ENCODE peak calls at places on chromosomes 11 and 22, in four cellular contexts. N, M, K and T are unnamed samples. For H3K9me3, the result is how much of the 10 kb centered on the place peaks cover.

GRCh38 chr11:134272381-134273316 is 3.5 kb upstream of the GLB1L3 start:
- DNase-seq in N (peak), M (no peak), K (peak), T (peak)

GRCh38 chr11:68677432-68677831 is 6.9 kb upstream of the GAL start:
- DNase-seq in N (peak), M (peak), K (no peak), T (peak)

GRCh38 chr11:15158351-15159015 is 43.8 kb downstream of the INSC start:
- DNase-seq in N (no peak), M (no peak), K (no peak), T (no peak)

GRCh38 chr22:35299217-35299716 is 427 bp upstream of the TOM1 start:
- DNase-seq in N (no peak), M (no peak), K (no peak), T (no peak)

GRCh38 chr22:28230682-28231081 is 311.6 kb upstream of the PITPNB start:
- DNase-seq in N (no peak), M (no peak), K (no peak), T (no peak)

GRCh38 chr22:19610518-19611253 is 86.5 kb upstream of the CLDN5 start:
- DNase-seq in N (no peak), M (no peak), K (no peak), T (no peak)

GRCh38 chr11:68042219-68043028 is 3.6 kb downstream of the TCIRG1 start:
- DNase-seq in N (peak), M (no peak), K (no peak), T (no peak)

GRCh38 chr22:41902932-41903421 is 11.9 kb downstream of the SHISA8 start:
- DNase-seq in N (no peak), M (no peak), K (no peak), T (no peak)

GRCh38 chr11:14861680-14862079 is 30.4 kb downstream of the CYP2R1 start:
- DNase-seq in N (peak), M (no peak), K (no peak), T (no peak)

GRCh38 chr22:39935622-39936021 is 24.6 kb upstream of the TMA7B start:
- DNase-seq in N (no peak), M (no peak), K (no peak), T (no peak)

GRCh38 chr11:119897576-119897975 is 168.6 kb upstream of the NECTIN1 start:
- DNase-seq in N (no peak), M (no peak), K (no peak), T (no peak)

GRCh38 chr11:848380-848931 is 5.8 kb downstream of the TSPAN4 start:
- DNase-seq in N (peak), M (no peak), K (peak), T (no peak)

GRCh38 chr22:36148411-36148810 is 12.1 kb downstream of the APOL3 start:
- DNase-seq in N (no peak), M (no peak), K (no peak), T (no peak)

GRCh38 chr11:31823372-31824371 is 12.6 kb upstream of the PAX6 start:
- DNase-seq in N (no peak), M (no peak), K (peak), T (peak)

GRCh38 chr11:81574301-81574700 is 1159.4 kb downstream of the FAM181B start:
- DNase-seq in N (no peak), M (no peak), K (no peak), T (no peak)

GRCh38 chr11:783581-784015 is 6.3 kb downstream of the CEND1 start:
- DNase-seq in N (peak), M (peak), K (peak), T (peak)

GRCh38 chr11:73478737-73479347 is 102.6 kb downstream of the RELT start:
- DNase-seq in N (peak), M (peak), K (no peak), T (peak)

GRCh38 chr11:65389294-65389980 is 3.0 kb downstream of the FRMD8 start:
- DNase-seq in N (no peak), M (no peak), K (no peak), T (no peak)

GRCh38 chr22:18076060-18076497 is 1.7 kb upstream of the PEX26 start:
- DNase-seq in N (peak), M (peak), K (peak), T (peak)

GRCh38 chr11:284081-285020 is 4.6 kb upstream of the PGGHG start:
- DNase-seq in N (no peak), M (no peak), K (peak), T (no peak)

GRCh38 chr11:35418282-35418846 is 994 bp downstream of the SLC1A2 start:
- DNase-seq in N (no peak), M (no peak), K (peak), T (no peak)

GRCh38 chr22:24805790-24806662 is at the start of gene SGSM1:
- DNase-seq in N (peak), M (peak), K (peak), T (peak)

GRCh38 chr11:5712507-5712906 is 22.9 kb downstream of the TRIM22 start:
- DNase-seq in N (no peak), M (peak), K (no peak), T (no peak)

GRCh38 chr11:66068923-66069714 is 953 bp upstream of the PACS1 start:
- DNase-seq in N (peak), M (no peak), K (peak), T (peak)

GRCh38 chr11:119694334-119694733 is 34.7 kb downstream of the NECTIN1 start:
- DNase-seq in N (no peak), M (no peak), K (no peak), T (no peak)

GRCh38 chr11:114098927-114099326 is 39.4 kb downstream of the ZBTB16 start:
- DNase-seq in N (no peak), M (no peak), K (no peak), T (no peak)

GRCh38 chr11:108654994-108655631 is 9.8 kb upstream of the DDX10 start:
- DNase-seq in N (peak), M (peak), K (no peak), T (no peak)

GRCh38 chr11:66646875-66647274 is 8.4 kb downstream of the RBM4 start:
- DNase-seq in N (no peak), M (no peak), K (no peak), T (no peak)

GRCh38 chr11:1542267-1542666 is 29.8 kb downstream of the DUSP8 start:
- DNase-seq in N (no peak), M (no peak), K (no peak), T (no peak)

GRCh38 chr11:130913268-130913667 is 3.0 kb downstream of the SNX19 start:
- DNase-seq in N (peak), M (no peak), K (no peak), T (no peak)

GRCh38 chr22:29478326-29479276 is 1.4 kb upstream of the NEFH start:
- DNase-seq in N (peak), M (no peak), K (peak), T (no peak)

GRCh38 chr11:77193915-77194830 is 66.1 kb downstream of the MYO7A start:
- DNase-seq in N (no peak), M (no peak), K (no peak), T (no peak)

GRCh38 chr11:15665368-15665871 is 550.7 kb downstream of the INSC start:
- DNase-seq in N (no peak), M (no peak), K (peak), T (no peak)

GRCh38 chr22:46036558-46037408 is 59.8 kb upstream of the WNT7B start:
- DNase-seq in N (peak), M (peak), K (no peak), T (peak)

GRCh38 chr22:38316340-38317236 is 645 bp downstream of the CSNK1E start:
- DNase-seq in N (peak), M (no peak), K (peak), T (no peak)

GRCh38 chr11:60781286-60782044 is 3.7 kb upstream of the MS4A10 start:
- DNase-seq in N (no peak), M (no peak), K (no peak), T (no peak)

DNA sequence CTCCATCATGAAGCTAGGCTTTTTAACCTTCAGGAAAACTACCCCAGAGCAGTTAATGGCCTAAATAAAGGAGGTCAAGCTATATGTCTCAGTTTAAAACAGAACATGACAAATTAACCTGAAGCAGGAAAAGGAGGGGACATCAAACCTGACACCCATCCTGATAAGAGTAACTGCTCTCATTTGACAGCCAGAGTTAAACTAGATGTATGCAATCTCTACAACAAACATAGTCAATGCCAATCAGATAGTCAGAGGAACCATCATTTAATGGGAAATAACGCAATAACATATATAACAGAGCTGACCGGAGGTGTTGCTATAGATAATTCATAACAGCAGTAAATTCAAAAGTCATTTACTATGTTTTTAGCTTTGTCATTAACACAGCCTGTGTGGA is 3.1 kb downstream of the ZNF202 start:
- DNase-seq in N (no peak), M (no peak), K (no peak), T (no peak)
- TF ChIP-seq YY1 in N (no peak), M (no peak), K (no peak), T (no peak)

GRCh38 chr11:48237727-48238126 is 7.2 kb upstream of the OR4X2 start:
- DNase-seq in N (no peak), M (no peak), K (no peak), T (no peak)
- H3K9me3 ChIP-seq in N (under half), M (under half), K (under half), T (under half)

DNA sequence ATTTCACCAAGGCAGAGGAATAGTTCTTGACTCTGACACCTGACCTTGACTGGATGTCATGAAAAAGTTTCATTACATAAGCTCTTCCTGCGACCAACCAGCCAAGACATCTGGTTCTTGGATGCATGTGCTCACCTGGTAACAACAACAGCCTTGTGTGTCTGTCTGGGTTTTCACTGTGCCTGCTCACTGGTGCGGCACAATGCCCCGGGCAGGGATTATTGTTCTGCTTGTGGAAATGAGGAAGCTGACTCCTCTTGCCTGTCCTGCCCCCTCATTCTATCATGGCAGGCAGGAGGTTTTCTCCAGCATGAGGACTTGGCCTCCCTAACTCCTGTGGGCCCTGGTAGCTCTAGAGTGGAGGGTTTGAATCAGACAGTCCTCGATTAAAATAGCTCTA is 11.0 kb downstream of the PPFIBP2 start:
- DNase-seq in N (no peak), M (no peak), K (no peak), T (no peak)
- TF ChIP-seq YY1 in N (no peak), M (no peak), K (no peak), T (no peak)

DNA sequence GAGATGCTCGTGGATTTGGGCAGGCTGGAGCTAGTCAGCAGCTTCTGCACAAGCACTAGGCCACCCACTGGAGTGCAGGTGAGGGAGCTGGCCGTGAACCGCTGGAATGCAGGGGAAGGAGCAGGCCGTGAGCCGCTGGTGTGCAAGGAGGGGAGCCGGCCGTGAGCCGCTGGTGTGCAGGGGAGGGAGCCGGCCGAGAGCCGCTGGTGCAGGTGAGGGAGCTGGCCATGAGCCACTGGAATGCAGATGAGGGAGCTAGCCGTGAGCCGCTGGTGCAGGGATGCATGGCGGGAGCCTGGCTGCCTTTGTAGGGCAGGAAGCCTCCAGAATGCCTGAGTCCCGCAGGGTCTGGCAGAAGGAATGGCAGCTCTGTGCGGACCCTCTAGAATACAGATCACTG is 4220.0 kb upstream of the OR11H1 start:
- DNase-seq in N (no peak), M (no peak), K (no peak), T (no peak)
- H3K9me3 ChIP-seq in N (under half), M (under half), K (half or more), T (under half)

DNA sequence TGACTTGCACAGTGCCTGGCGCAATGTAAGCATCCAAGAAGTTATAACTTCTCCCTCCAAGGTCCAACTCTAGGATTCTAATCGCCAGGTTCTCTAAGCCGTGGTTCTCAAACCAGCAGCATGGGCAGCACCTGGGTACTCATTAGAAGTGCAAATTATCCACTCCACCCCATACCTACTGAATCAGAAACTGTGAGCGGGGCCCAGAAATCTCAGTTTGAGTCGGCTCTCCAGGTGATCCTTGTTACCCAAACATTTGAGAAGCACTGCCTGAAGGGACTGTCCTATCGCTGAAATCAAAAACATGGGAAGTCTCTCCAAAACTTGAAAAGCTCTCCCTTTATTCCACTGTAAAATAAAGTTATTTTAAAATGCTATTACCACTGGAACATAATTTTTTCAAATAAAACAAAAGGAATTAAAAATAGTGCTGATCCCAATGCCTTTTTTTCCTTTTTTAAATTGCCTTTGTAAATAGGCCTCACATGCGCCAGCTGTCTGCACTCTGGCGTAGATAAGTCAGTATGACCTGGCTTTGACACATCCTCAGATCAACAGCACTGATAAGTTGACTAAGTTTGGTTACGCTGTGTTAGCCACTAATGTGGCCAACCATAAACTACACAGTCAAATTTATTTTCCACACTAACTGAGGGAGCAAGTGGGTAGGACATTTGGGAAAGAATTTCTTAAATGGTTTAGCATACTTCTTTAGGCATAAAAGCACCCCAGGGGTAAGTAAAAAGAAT is 8.4 kb upstream of the CTR9 start:
- DNase-seq in N (peak), M (no peak), K (no peak), T (no peak)
- TF ChIP-seq YY1 in N (no peak), M (no peak), K (no peak), T (no peak)

GRCh38 chr22:49583341-49583740 is 244.3 kb downstream of the BRD1 start:
- DNase-seq in N (no peak), M (no peak), K (peak), T (no peak)

GRCh38 chr22:49580024-49580423 is 247.6 kb downstream of the BRD1 start:
- DNase-seq in N (no peak), M (no peak), K (no peak), T (no peak)

GRCh38 chr22:49583886-49584505 is 243.7 kb downstream of the BRD1 start:
- DNase-seq in N (no peak), M (no peak), K (no peak), T (no peak)

GRCh38 chr22:49582171-49582570 is 245.5 kb downstream of the BRD1 start:
- DNase-seq in N (no peak), M (no peak), K (no peak), T (no peak)

GRCh38 chr22:49582671-49583070 is 245.0 kb downstream of the BRD1 start:
- DNase-seq in N (no peak), M (no peak), K (peak), T (no peak)
- H3K9me3 ChIP-seq in N (under half), M (under half), K (under half), T (under half)

DNA sequence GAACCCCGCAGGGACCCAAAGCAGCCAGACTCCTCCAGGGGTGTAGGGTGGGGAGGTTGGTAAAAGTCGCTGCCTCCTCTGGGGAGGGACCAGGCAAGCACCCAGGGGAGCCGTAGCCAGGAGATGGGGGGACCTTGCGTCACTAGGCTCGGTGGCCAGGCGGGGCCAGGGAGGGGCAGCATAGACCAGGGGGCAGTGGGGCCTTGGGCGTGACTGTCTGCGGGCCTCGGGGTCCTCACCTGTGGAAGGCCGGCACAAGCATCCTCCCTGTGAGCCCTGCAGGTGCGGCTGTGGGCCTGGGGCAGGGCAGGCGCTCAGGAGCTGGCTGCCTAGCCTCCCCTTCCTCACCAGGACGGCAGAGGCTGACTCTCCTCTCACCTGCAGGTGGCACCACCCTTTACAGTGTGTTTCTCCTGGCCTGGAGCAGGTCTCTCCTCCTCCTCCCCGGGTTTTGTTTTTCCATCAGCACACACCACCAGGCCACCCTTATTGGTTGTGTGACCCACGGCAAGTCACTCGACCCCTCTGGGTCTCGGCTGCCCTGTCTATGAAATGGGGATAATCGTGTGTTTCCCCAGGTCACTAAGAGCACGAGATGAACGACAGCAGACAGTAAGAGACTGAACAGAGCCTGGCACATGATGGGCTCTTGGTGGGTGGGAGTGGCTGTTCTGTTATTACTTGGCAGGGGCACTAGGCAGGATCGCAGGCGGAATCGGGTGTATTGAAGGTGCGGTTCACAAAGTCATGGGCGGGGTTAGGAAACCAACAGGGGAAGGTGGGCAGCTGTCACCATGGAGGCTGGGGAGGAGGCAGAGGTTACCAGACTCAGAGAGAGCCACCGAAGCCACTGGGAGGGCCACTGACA is 52.7 kb downstream of the FLRT1 start:
- DNase-seq in N (peak), M (peak), K (peak), T (peak)
- TF ChIP-seq YY1 in N (no peak), M (no peak), K (no peak), T (no peak)

GRCh38 chr22:47260551-47260950 is 498.1 kb downstream of the TBC1D22A start:
- DNase-seq in N (no peak), M (no peak), K (no peak), T (no peak)

GRCh38 chr22:47270463-47271135 is 508.1 kb downstream of the TBC1D22A start:
- DNase-seq in N (no peak), M (no peak), K (no peak), T (no peak)

GRCh38 chr22:47267531-47268282 is 505.3 kb downstream of the TBC1D22A start:
- DNase-seq in N (no peak), M (no peak), K (no peak), T (no peak)

GRCh38 chr22:47269689-47270088 is 507.2 kb downstream of the TBC1D22A start:
- DNase-seq in N (no peak), M (no peak), K (no peak), T (no peak)

DNA sequence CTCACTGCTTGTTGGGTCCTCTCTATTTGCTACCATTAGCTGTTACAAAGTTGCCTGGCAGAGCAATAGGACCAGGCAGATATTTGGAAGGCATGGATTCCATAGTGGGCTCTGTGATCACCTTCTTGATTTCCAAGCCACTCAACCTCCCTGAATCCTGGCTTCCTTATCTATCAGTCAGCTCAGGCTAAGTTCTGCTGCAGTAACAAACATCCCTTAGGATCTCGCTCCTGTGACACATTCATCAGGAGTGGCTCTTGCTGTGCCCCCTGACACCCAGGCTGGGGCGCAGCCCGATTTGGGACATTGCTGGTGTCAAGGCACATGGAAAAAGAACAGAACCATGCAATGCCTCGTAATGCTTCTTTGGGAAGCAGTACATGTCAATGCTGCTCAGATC is 503.9 kb downstream of the TBC1D22A start:
- DNase-seq in N (no peak), M (no peak), K (no peak), T (no peak)
- H3K9me3 ChIP-seq in N (under half), M (under half), K (half or more), T (under half)